ENCODE peak calls at places on chromosomes 11 and 22, in seven cellular contexts. N, R, F, K, D, I and C are unnamed samples.

GRCh38 chr11:132866783-132867545 is 665.3 kb downstream of the OPCML start:
- DNase-seq in D (no peak), F (no peak), N (peak; percentile 34), K (peak; percentile 90), I (no peak), R (no peak), C (no peak)

GRCh38 chr22:23395476-23396361 is 184.4 kb downstream of the IGLL1 start:
- DNase-seq in R (no peak), K (no peak), F (no peak), N (no peak), I (no peak), D (no peak), C (no peak)

GRCh38 chr22:17786435-17787158 is 12.3 kb upstream of the BID start:
- DNase-seq in I (peak; percentile 47), R (no peak), F (peak; percentile 92), D (peak; percentile 41), K (peak; percentile 25), N (peak; percentile 20), C (no peak)

GRCh38 chr11:114586797-114587196 is 8.8 kb downstream of the NXPE4 start:
- DNase-seq in N (no peak), K (no peak), D (no peak), F (no peak), I (peak; percentile 1), R (no peak), C (no peak)

GRCh38 chr11:61699737-61700160 is 19.6 kb downstream of the DAGLA start:
- DNase-seq in I (no peak), D (no peak), F (no peak), N (no peak), R (no peak), K (no peak), C (no peak)

GRCh38 chr11:123137496-123138270 is 57.4 kb downstream of the CLMP start:
- DNase-seq in K (peak; percentile 81), F (peak; percentile 75), N (peak; percentile 67), I (no peak), D (peak; percentile 70), R (no peak), C (no peak)

GRCh38 chr11:61486779-61487178 is 21.8 kb upstream of the LRRC10B start:
- DNase-seq in K (no peak), N (no peak), D (no peak), I (no peak), F (no peak), R (no peak), C (no peak)

GRCh38 chr11:134742228-134742612 is 330.2 kb upstream of the B3GAT1 start:
- DNase-seq in D (no peak), F (no peak), K (peak; percentile 53), N (no peak), I (no peak), R (no peak), C (no peak)

GRCh38 chr11:12569499-12570040 is 104.7 kb upstream of the TEAD1 start:
- DNase-seq in R (no peak), D (no peak), N (no peak), F (no peak), I (no peak), K (peak; percentile 91), C (no peak)

GRCh38 chr11:12793506-12793905 is 119.3 kb downstream of the TEAD1 start:
- DNase-seq in F (no peak), K (peak; percentile 75), N (no peak), D (no peak), R (no peak), I (no peak), C (no peak)

GRCh38 chr22:49044776-49045175 is 782.9 kb downstream of the BRD1 start:
- DNase-seq in K (no peak), D (no peak), I (no peak), R (no peak), N (no peak), F (no peak), C (no peak)

GRCh38 chr11:9639985-9640384 is 23.9 kb upstream of the SWAP70 start:
- DNase-seq in N (no peak), K (no peak), F (no peak), R (no peak), D (no peak), I (peak; percentile 41), C (no peak)

GRCh38 chr11:121359587-121359986 is 67.0 kb downstream of the SC5D start:
- DNase-seq in I (no peak), R (no peak), N (no peak), K (no peak), F (no peak), D (no peak), C (no peak)

GRCh38 chr22:42614312-42615091 is at the start of gene POLDIP3:
- DNase-seq in R (peak; percentile 95), N (peak; percentile 97), F (peak; percentile 99), I (peak; percentile 100), D (peak; percentile 99), K (peak; percentile 96), C (peak; percentile 97)
- TF ChIP-seq CTCF in R (no peak), N (peak; percentile 32), F (peak; percentile 37), I (peak; percentile 46), D (no peak), K (peak; percentile 21), C (no peak)

GRCh38 chr22:42116848-42117424 is 13.7 kb downstream of the CYP2D6 start:
- DNase-seq in K (no peak), I (peak; percentile 16), F (peak; percentile 32), R (no peak), D (no peak), N (no peak), C (no peak)
- TF ChIP-seq CTCF in K (no peak), I (peak; percentile 73), F (peak; percentile 51), R (no peak), D (no peak), N (no peak), C (no peak)

GRCh38 chr11:129375731-129376657 is at the start of gene BARX2:
- DNase-seq in F (peak; percentile 91), K (peak; percentile 66), N (peak; percentile 36), I (no peak), R (no peak), D (peak; percentile 69), C (no peak)
- TF ChIP-seq CTCF in F (peak; percentile 57), K (peak; percentile 70), N (peak; percentile 70), I (no peak), R (no peak), D (peak; percentile 29), C (no peak)

GRCh38 chr11:821513-822371 is 3.0 kb downstream of the PNPLA2 start:
- DNase-seq in F (no peak), I (no peak), K (no peak), R (no peak), D (no peak), N (no peak), C (no peak)

GRCh38 chr11:819129-819931 is 616 bp downstream of the PNPLA2 start:
- DNase-seq in F (peak; percentile 98), K (peak; percentile 73), N (peak; percentile 44), D (peak; percentile 97), I (peak; percentile 95), R (peak; percentile 62), C (peak; percentile 95)

GRCh38 chr11:819943-820649 is 1.4 kb downstream of the PNPLA2 start:
- DNase-seq in N (no peak), D (peak; percentile 80), R (peak; percentile 74), F (peak; percentile 82), I (peak; percentile 92), K (peak; percentile 70), C (peak; percentile 83)

GRCh38 chr11:818396-819128 is at the start of gene PNPLA2:
- DNase-seq in N (no peak), K (no peak), F (no peak), I (no peak), R (no peak), D (no peak), C (no peak)

DNA sequence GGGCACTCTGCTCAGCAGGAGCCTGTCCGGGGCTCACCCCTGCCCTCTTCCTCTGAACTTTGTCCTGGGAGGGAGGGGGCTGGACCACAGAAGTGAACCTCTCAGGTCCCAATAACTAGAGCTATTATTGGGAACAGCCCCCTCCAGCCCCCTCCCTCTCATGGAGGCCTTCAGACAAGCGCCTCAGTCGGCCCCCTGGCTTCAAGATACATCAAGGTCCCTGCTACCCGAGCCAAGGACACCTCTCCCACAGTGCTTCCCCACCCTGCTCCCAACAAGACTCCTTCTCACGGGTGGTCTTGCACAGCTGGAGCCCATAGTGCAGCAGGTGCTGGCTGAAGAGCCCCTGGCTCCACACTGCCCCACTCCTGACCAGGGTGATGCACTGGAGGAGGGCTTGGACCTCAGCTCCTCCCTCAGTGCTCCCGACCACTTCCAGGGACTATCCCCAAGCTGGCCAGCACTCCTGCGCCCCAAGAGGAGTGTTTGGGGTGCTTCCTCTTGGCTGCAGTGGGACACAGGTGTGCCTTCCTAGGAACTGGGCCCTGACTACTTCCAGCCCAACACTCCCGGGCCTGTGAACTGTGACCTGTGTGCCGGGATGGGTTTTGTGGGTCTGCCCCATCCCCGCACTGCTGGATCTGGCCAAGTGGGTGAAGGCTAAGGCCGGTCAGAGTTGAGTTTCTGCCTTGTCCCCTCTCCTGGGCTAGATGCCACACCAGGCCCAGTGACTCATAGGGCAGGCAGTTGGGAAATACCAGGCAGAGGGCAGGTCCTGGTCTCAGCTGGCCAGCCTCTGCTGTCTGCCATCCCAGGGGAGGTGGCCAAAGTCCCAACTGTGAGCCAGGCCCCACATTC is 2.2 kb downstream of the PNPLA2 start:
- DNase-seq in F (no peak), I (no peak), K (no peak), R (no peak), N (no peak), D (no peak), C (no peak)
- TF ChIP-seq CTCF in F (no peak), I (no peak), K (no peak), R (no peak), N (no peak), D (no peak), C (no peak)

GRCh38 chr11:58621586-58622262 is 741 bp upstream of the CNTF start:
- DNase-seq in F (no peak), N (no peak), I (no peak), R (no peak), D (no peak), K (no peak), C (no peak)

GRCh38 chr11:58616594-58616993 is 5.9 kb upstream of the CNTF start:
- DNase-seq in F (no peak), D (no peak), I (no peak), K (peak; percentile 94), N (peak; percentile 90), R (no peak), C (no peak)

GRCh38 chr11:58622344-58622743 is at the start of gene CNTF:
- DNase-seq in F (no peak), D (no peak), N (no peak), I (no peak), R (no peak), K (peak; percentile 61), C (no peak)

GRCh38 chr11:58615556-58615955 is 6.9 kb upstream of the CNTF start:
- DNase-seq in N (no peak), R (no peak), K (no peak), F (no peak), I (no peak), D (no peak), C (no peak)

GRCh38 chr11:58618215-58618614 is 4.2 kb upstream of the CNTF start:
- DNase-seq in I (peak; percentile 12), R (no peak), N (no peak), D (no peak), K (no peak), F (peak; percentile 24), C (no peak)
- TF ChIP-seq CTCF in I (peak; percentile 62), R (no peak), N (no peak), D (no peak), K (peak; percentile 14), F (peak; percentile 25), C (no peak)